ENCODE peak calls at places on chromosomes 13 and 19, in four cellular contexts. A is fibroblast of lung; S is CD4-positive, alpha-beta T cell; Z is NCI-H774. V is an unnamed sample.

GRCh38 chr13:30796132-30796832 is 60.9 kb downstream of the ALOX5AP start:
- DNase-seq in A (peak; percentile 80), S (no peak), Z (no peak), V (peak; percentile 29)

GRCh38 chr19:33604651-33605050 is 17.1 kb upstream of the CHST8 start:
- DNase-seq in A (no peak), S (no peak), Z (no peak), V (no peak)

GRCh38 chr13:42001580-42001979 is 40.7 kb upstream of the VWA8 start:
- DNase-seq in A (peak; percentile 96), S (no peak), Z (no peak), V (no peak)

GRCh38 chr19:35417713-35418534 is 30.1 kb upstream of the FFAR2 start:
- DNase-seq in A (no peak), S (no peak), Z (no peak), V (no peak)

GRCh38 chr13:94505730-94506129 is 26.2 kb upstream of the DCT start:
- DNase-seq in A (no peak), S (no peak), Z (no peak), V (no peak)

GRCh38 chr19:19213822-19214558 is 2.2 kb downstream of the NCAN start:
- DNase-seq in A (no peak), S (no peak), Z (no peak), V (no peak)

GRCh38 chr19:49896863-49897621 is at the start of gene IL4I1:
- DNase-seq in A (peak; percentile 20), S (peak; percentile 60), Z (no peak), V (peak; percentile 73)

GRCh38 chr19:41318696-41319499 is 8.9 kb downstream of the CCDC97 start:
- DNase-seq in A (no peak), S (no peak), Z (no peak), V (no peak)

GRCh38 chr13:47334173-47334572 is 437.3 kb upstream of the HTR2A start:
- DNase-seq in A (peak; percentile 91), S (no peak), Z (no peak), V (no peak)

GRCh38 chr19:32767951-32768679 is 48.5 kb downstream of the TDRD12 start:
- DNase-seq in A (no peak), S (no peak), Z (no peak), V (no peak)

GRCh38 chr13:51419015-51419636 is 33.7 kb downstream of the INTS6 start:
- DNase-seq in A (no peak), S (no peak), Z (no peak), V (no peak)

GRCh38 chr13:65553328-65553727 is 1676.8 kb downstream of the PCDH9 start:
- DNase-seq in A (no peak), S (no peak), Z (no peak), V (no peak)

GRCh38 chr19:47550129-47550528 is 22.8 kb downstream of the ZNF541 start:
- DNase-seq in A (no peak), S (no peak), Z (no peak), V (no peak)

GRCh38 chr13:25286308-25286968 is 850 bp downstream of the MTMR6 start:
- DNase-seq in A (peak; percentile 56), S (peak; percentile 19), Z (no peak), V (peak; percentile 66)

GRCh38 chr13:49110122-49110831 is 109.9 kb upstream of the MLNR start:
- DNase-seq in A (peak; percentile 89), S (peak; percentile 60), Z (peak; percentile 60), V (peak; percentile 87)

GRCh38 chr19:2602391-2603181 is 99.9 kb downstream of the GNG7 start:
- DNase-seq in A (peak; percentile 97), S (no peak), Z (no peak), V (peak; percentile 37)

GRCh38 chr13:85501616-85502015 is 297.6 kb downstream of the SLITRK6 start:
- DNase-seq in A (no peak), S (no peak), Z (no peak), V (no peak)

GRCh38 chr19:5995606-5996005 is 17.7 kb upstream of the RANBP3 start:
- DNase-seq in A (no peak), S (no peak), Z (no peak), V (no peak)

GRCh38 chr13:77480071-77480470 is 55.4 kb upstream of the SCEL start:
- DNase-seq in A (no peak), S (no peak), Z (no peak), V (no peak)

GRCh38 chr19:6278740-6279619 is 795 bp downstream of the MLLT1 start:
- DNase-seq in A (no peak), S (no peak), Z (no peak), V (no peak)

GRCh38 chr19:45972081-45972943 is 1.4 kb downstream of the NOVA2 start:
- DNase-seq in A (peak; percentile 3), S (peak; percentile 22), Z (no peak), V (no peak)

GRCh38 chr13:69547780-69548179 is 559.8 kb upstream of the ATXN8OS start:
- DNase-seq in A (no peak), S (no peak), Z (no peak), V (no peak)

GRCh38 chr13:109785141-109785891 is 1.1 kb downstream of the IRS2 start:
- DNase-seq in A (peak; percentile 72), S (peak; percentile 61), Z (peak; percentile 77), V (peak; percentile 44)

GRCh38 chr13:43360911-43361605 is 337.7 kb downstream of the DNAJC15 start:
- DNase-seq in A (peak; percentile 63), S (no peak), Z (no peak), V (no peak)

GRCh38 chr19:10863107-10863700 is 8.1 kb upstream of the CARM1 start:
- DNase-seq in A (peak; percentile 58), S (no peak), Z (no peak), V (no peak)

GRCh38 chr19:35037716-35038622 is 3.6 kb upstream of the HPN start:
- DNase-seq in A (no peak), S (no peak), Z (no peak), V (peak; percentile 57)

GRCh38 chr13:113646921-113647340 is 11.1 kb downstream of the ATP4B start:
- DNase-seq in A (no peak), S (no peak), Z (no peak), V (no peak)

GRCh38 chr13:26946675-26947342 is 186.2 kb upstream of the GPR12 start:
- DNase-seq in A (peak; percentile 48), S (no peak), Z (peak; percentile 25), V (peak; percentile 39)

GRCh38 chr13:46295531-46296464 is 84.1 kb downstream of the LRRC63 start:
- DNase-seq in A (peak; percentile 96), S (peak; percentile 65), Z (no peak), V (peak; percentile 73)

GRCh38 chr13:50222569-50223332 is 207.5 kb downstream of the KCNRG start:
- DNase-seq in A (peak; percentile 77), S (peak; percentile 4), Z (no peak), V (no peak)

GRCh38 chr19:1672769-1673644 is 20.6 kb upstream of the TCF3 start:
- DNase-seq in A (no peak), S (no peak), Z (no peak), V (no peak)

GRCh38 chr19:38443458-38444001 is 10.0 kb downstream of the RYR1 start:
- DNase-seq in A (no peak), S (no peak), Z (no peak), V (no peak)

GRCh38 chr19:2503521-2504109 is 27.7 kb downstream of the GADD45B start:
- DNase-seq in A (peak; percentile 85), S (peak; percentile 77), Z (no peak), V (no peak)